ENCODE peak calls at places on chromosomes 16 and 17, in ten cellular contexts. W is CD8-positive, alpha-beta T cell; A is lower lobe of right lung; X is activated CD8-positive, alpha-beta T cell treated with anti-CD3 and anti-CD28 coated beads for 36 hours; K is natural killer cell; E is upper lobe of left lung; J is mucosa of descending colon; U is lung; V is heart right ventricle; D is CD4-positive, alpha-beta T cell. M is an unnamed sample.
A peak's percentile ranks its signal among the peaks of the same experiment; 100 is the strongest.

GRCh38 chr16:67736858-67737257 is 17.7 kb upstream of the GFOD2 start:
- ATAC-seq in V (no peak), K (no peak), W (no peak), A (no peak), U (no peak), D (no peak), X (no peak), J (peak; percentile 83), E (no peak), M (no peak)

GRCh38 chr16:84194018-84194417 is 3.1 kb downstream of the ADAD2 start:
- ATAC-seq in K (no peak), A (no peak), X (peak; percentile 28), J (no peak), U (no peak), V (no peak), W (peak; percentile 10), D (no peak), E (no peak), M (no peak)

GRCh38 chr16:24253192-24253591 is 2.9 kb upstream of the CACNG3 start:
- ATAC-seq in E (no peak), W (peak; percentile 56), D (peak; percentile 58), U (no peak), X (peak; percentile 69), K (peak; percentile 53), A (peak; percentile 74), V (peak; percentile 47), J (peak; percentile 61), M (no peak)

GRCh38 chr17:38674013-38674748 is 576 bp downstream of the EPOP start:
- ATAC-seq in A (peak; percentile 46), E (no peak), V (peak; percentile 6), J (peak; percentile 11), U (no peak), D (peak; percentile 9), W (peak; percentile 7), X (peak; percentile 4), K (no peak), M (peak; percentile 3)

GRCh38 chr16:67941469-67942199 is 2.3 kb downstream of the LCAT start:
- ATAC-seq in J (no peak), D (no peak), U (no peak), E (no peak), A (no peak), W (no peak), V (no peak), X (no peak), K (no peak), M (no peak)

GRCh38 chr17:18025596-18026407 is 13.2 kb downstream of the ATPAF2 start:
- ATAC-seq in V (peak; percentile 33), E (no peak), A (no peak), J (no peak), K (peak; percentile 67), D (peak; percentile 44), W (peak; percentile 39), U (peak; percentile 34), X (peak; percentile 94), M (no peak)

GRCh38 chr16:7946142-7946541 is 613.5 kb downstream of the RBFOX1 start:
- ATAC-seq in W (no peak), K (no peak), D (no peak), J (no peak), V (no peak), A (no peak), E (no peak), U (no peak), X (no peak), M (no peak)

GRCh38 chr16:716250-716607 is 1.3 kb downstream of the METRN start:
- ATAC-seq in U (no peak), A (no peak), E (no peak), W (no peak), V (no peak), J (no peak), X (no peak), K (no peak), D (no peak), M (no peak)

GRCh38 chr17:15392326-15392739 is 50.9 kb upstream of the TEKT3 start:
- ATAC-seq in E (no peak), V (peak; percentile 87), X (no peak), D (no peak), W (no peak), J (peak; percentile 80), U (peak; percentile 51), A (peak; percentile 29), K (no peak), M (peak; percentile 75)

GRCh38 chr17:6496636-6497441 is 52.6 kb downstream of the PIMREG start:
- ATAC-seq in V (peak; percentile 59), X (no peak), J (no peak), W (no peak), D (no peak), A (no peak), U (no peak), E (no peak), K (no peak), M (no peak)

GRCh38 chr17:55577011-55577586 is 65.8 kb upstream of the SMIM36 start:
- ATAC-seq in U (peak; percentile 84), W (peak; percentile 42), K (peak; percentile 43), X (peak; percentile 83), J (peak; percentile 76), A (peak; percentile 87), D (peak; percentile 82), V (peak; percentile 70), E (peak; percentile 74), M (peak; percentile 58)

GRCh38 chr16:87877942-87878507 is 8.7 kb upstream of the SLC7A5 start:
- ATAC-seq in D (no peak), W (no peak), E (no peak), V (no peak), J (peak; percentile 14), K (no peak), A (no peak), U (no peak), X (peak; percentile 17), M (no peak)

GRCh38 chr17:5584971-5585794 is 874 bp upstream of the NLRP1 start:
- ATAC-seq in J (no peak), U (no peak), D (no peak), V (no peak), E (no peak), X (no peak), W (no peak), A (peak; percentile 4), K (no peak), M (no peak)

GRCh38 chr17:8324913-8325312 is 14.7 kb upstream of the ODF4 start:
- ATAC-seq in E (no peak), W (no peak), A (no peak), K (no peak), D (no peak), V (no peak), J (no peak), X (no peak), U (no peak), M (no peak)

GRCh38 chr17:50604470-50604869 is 30.2 kb upstream of the ABCC3 start:
- ATAC-seq in E (peak; percentile 52), J (peak; percentile 21), V (peak; percentile 82), K (no peak), X (no peak), U (no peak), D (no peak), A (peak; percentile 70), W (no peak), M (peak; percentile 76)

GRCh38 chr17:21126645-21127507 is at the start of gene DHRS7B:
- ATAC-seq in W (peak; percentile 80), D (peak; percentile 86), E (peak; percentile 96), X (peak; percentile 94), A (peak; percentile 98), V (peak; percentile 97), K (peak; percentile 91), J (peak; percentile 98), U (peak; percentile 93), M (peak; percentile 96)
- TF ChIP-seq CTCF in W (no peak), D (no peak), E (no peak), X (no peak), A (no peak), V (no peak), K (no peak), J (no peak), U (no peak), M (no peak)

GRCh38 chr17:74759243-74759801 is 10.9 kb downstream of the NHERF1 start:
- ATAC-seq in V (no peak), X (peak; percentile 82), J (peak; percentile 6), A (peak; percentile 35), K (peak; percentile 77), W (peak; percentile 83), E (peak; percentile 4), U (no peak), D (peak; percentile 82), M (no peak)
- TF ChIP-seq CTCF in V (no peak), X (no peak), J (no peak), A (no peak), K (no peak), W (no peak), E (no peak), U (no peak), D (peak; percentile 38), M (no peak)

GRCh38 chr16:30921748-30922419 is 1.5 kb upstream of the FBXL19 start:
- ATAC-seq in A (peak; percentile 60), E (peak; percentile 76), W (no peak), D (peak; percentile 0), V (peak; percentile 7), U (peak; percentile 30), J (peak; percentile 38), K (peak; percentile 39), X (peak; percentile 4), M (peak; percentile 29)
- TF ChIP-seq CTCF in A (peak; percentile 93), E (peak; percentile 89), W (peak; percentile 96), D (peak; percentile 92), V (peak; percentile 89), U (peak; percentile 80), J (peak; percentile 85), K (peak; percentile 86), X (peak; percentile 96), M (peak; percentile 91)

GRCh38 chr16:85419503-85420408 is 193.4 kb upstream of the GSE1 start:
- ATAC-seq in W (no peak), V (no peak), A (no peak), D (no peak), K (no peak), J (no peak), X (no peak), U (no peak), E (no peak), M (no peak)

GRCh38 chr16:85421338-85422123 is 191.6 kb upstream of the GSE1 start:
- ATAC-seq in J (no peak), A (no peak), K (no peak), X (no peak), E (no peak), V (no peak), D (no peak), W (no peak), U (no peak), M (no peak)

GRCh38 chr16:85417156-85417860 is 195.8 kb upstream of the GSE1 start:
- ATAC-seq in V (no peak), X (no peak), D (no peak), A (no peak), U (no peak), K (no peak), E (no peak), J (no peak), W (no peak), M (no peak)

GRCh38 chr16:85420501-85421337 is 192.4 kb upstream of the GSE1 start:
- ATAC-seq in E (peak; percentile 82), W (peak; percentile 91), V (peak; percentile 75), K (peak; percentile 93), U (peak; percentile 66), X (peak; percentile 90), D (peak; percentile 86), J (peak; percentile 76), A (peak; percentile 86), M (peak; percentile 60)

DNA sequence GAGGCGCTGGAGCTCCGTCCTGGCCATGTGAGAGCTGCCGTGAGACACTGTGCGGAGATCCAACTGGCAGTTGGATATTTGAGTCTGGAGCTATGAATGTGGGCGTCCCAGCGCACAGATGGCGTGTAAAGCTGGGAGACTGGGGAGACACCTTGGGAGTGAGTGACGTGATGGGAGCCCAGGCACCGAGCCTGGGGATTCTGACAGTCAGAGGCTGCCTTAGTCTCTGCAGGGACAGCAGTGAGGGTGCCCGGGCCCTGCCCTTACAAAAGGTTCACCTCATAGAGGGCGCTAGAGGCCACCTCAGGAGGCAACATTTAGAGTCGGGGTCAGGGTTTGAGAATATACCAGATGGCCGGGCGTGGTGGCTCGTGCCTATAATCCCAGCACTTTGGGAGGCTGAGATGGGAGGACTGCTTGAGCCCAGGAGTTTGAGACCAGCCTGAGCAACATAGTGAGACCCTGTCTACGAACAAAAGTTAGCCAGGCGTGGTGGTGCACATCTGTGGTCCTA is 194.1 kb upstream of the GSE1 start:
- ATAC-seq in X (no peak), U (no peak), A (no peak), V (no peak), W (no peak), E (no peak), D (no peak), K (no peak), J (no peak), M (no peak)
- TF ChIP-seq CTCF in X (no peak), U (no peak), A (no peak), V (no peak), W (no peak), E (no peak), D (no peak), K (no peak), J (no peak), M (no peak)

M was measured in gastroesophageal sphincter.